ENCODE peak calls at places on chromosomes 3 and 15, in five cellular contexts. B, U, I, D and W are unnamed samples. For H3K36me3, the result is how much of the 10 kb centered on the place peaks cover.

GRCh38 chr3:18144571-18144970 is 280.6 kb downstream of the SATB1 start:
- DNase-seq in B (no peak), U (no peak), I (no peak), D (no peak), W (no peak)

GRCh38 chr15:82919231-82919886 is 33.2 kb downstream of the HOMER2 start:
- DNase-seq in B (peak), U (peak), I (peak), D (peak), W (peak)

GRCh38 chr3:101829066-101829830 is 20.1 kb upstream of the NFKBIZ start:
- DNase-seq in B (peak), U (peak), I (peak), D (peak), W (peak)

GRCh38 chr3:2099028-2099671 is 484 bp downstream of the CNTN4 start:
- DNase-seq in B (no peak), U (no peak), I (no peak), D (no peak), W (peak)

GRCh38 chr3:176351408-176351807 is 845.9 kb downstream of the TBL1XR1 start:
- DNase-seq in B (no peak), U (no peak), I (no peak), D (no peak), W (no peak)

GRCh38 chr3:10556312-10556711 is 50.9 kb upstream of the ATP2B2 start:
- DNase-seq in B (no peak), U (no peak), I (no peak), D (no peak), W (no peak)

GRCh38 chr3:17585561-17586325 is 156.7 kb downstream of the TBC1D5 start:
- DNase-seq in B (no peak), U (no peak), I (no peak), D (no peak), W (no peak)

GRCh38 chr15:99928429-99928981 is 195.3 kb upstream of the LYSMD4 start:
- DNase-seq in B (peak), U (peak), I (peak), D (peak), W (peak)

GRCh38 chr15:81184188-81184587 is 12.5 kb upstream of the IL16 start:
- DNase-seq in B (no peak), U (no peak), I (no peak), D (no peak), W (no peak)

GRCh38 chr15:56760186-56760585 is 26.9 kb upstream of the ZNF280D start:
- DNase-seq in B (no peak), U (no peak), I (no peak), D (no peak), W (peak)

GRCh38 chr3:184791134-184791533 is 20.8 kb upstream of the VPS8 start:
- DNase-seq in B (peak), U (no peak), I (no peak), D (no peak), W (no peak)

GRCh38 chr3:198079771-198080520 is 119.9 kb downstream of the LMLN start:
- DNase-seq in B (no peak), U (no peak), I (no peak), D (no peak), W (no peak)

GRCh38 chr3:172516318-172517214 is 6.7 kb downstream of the TNFSF10 start:
- DNase-seq in B (peak), U (peak), I (peak), D (peak), W (peak)

GRCh38 chr3:131960324-131960723 is 74.5 kb downstream of the CPNE4 start:
- DNase-seq in B (no peak), U (no peak), I (no peak), D (no peak), W (no peak)

GRCh38 chr3:124281453-124282316 is 289.8 kb upstream of the ROPN1 start:
- DNase-seq in B (no peak), U (no peak), I (no peak), D (peak), W (no peak)

GRCh38 chr3:8739757-8740508 is 6.3 kb downstream of the CAV3 start:
- DNase-seq in B (no peak), U (peak), I (no peak), D (peak), W (no peak)

GRCh38 chr15:70722266-70723123 is 40.9 kb downstream of the UACA start:
- DNase-seq in B (no peak), U (no peak), I (no peak), D (no peak), W (no peak)

GRCh38 chr3:151901282-151901945 is 28.0 kb downstream of the SUCNR1 start:
- DNase-seq in B (no peak), U (no peak), I (no peak), D (no peak), W (no peak)

GRCh38 chr15:66815322-66815721 is 113.3 kb downstream of the SMAD6 start:
- DNase-seq in B (no peak), U (no peak), I (no peak), D (no peak), W (no peak)

GRCh38 chr15:25408428-25408827 is 30.4 kb downstream of the UBE3A start:
- DNase-seq in B (no peak), U (no peak), I (no peak), D (no peak), W (no peak)

GRCh38 chr3:5038243-5038642 is 59.0 kb downstream of the BHLHE40 start:
- DNase-seq in B (no peak), U (no peak), I (no peak), D (no peak), W (no peak)

GRCh38 chr3:5035692-5036535 is 56.7 kb downstream of the BHLHE40 start:
- DNase-seq in B (no peak), U (no peak), I (no peak), D (no peak), W (no peak)

GRCh38 chr3:5036536-5036833 is 57.2 kb downstream of the BHLHE40 start:
- DNase-seq in B (no peak), U (no peak), I (no peak), D (no peak), W (no peak)

GRCh38 chr3:5037828-5038227 is 58.6 kb downstream of the BHLHE40 start:
- DNase-seq in B (no peak), U (no peak), I (no peak), D (no peak), W (no peak)

GRCh38 chr3:5036858-5037257 is 57.6 kb downstream of the BHLHE40 start:
- DNase-seq in B (no peak), U (no peak), I (no peak), D (no peak), W (no peak)
- H3K36me3 ChIP-seq in B (under half), U (under half), I (under half), D (under half), W (under half)

GRCh38 chr15:31323627-31324026 is 3.0 kb upstream of the KLF13 start:
- DNase-seq in B (no peak), U (no peak), I (no peak), D (no peak), W (no peak)
- TF ChIP-seq POLR2A in B (no peak), U (no peak), I (no peak), D (no peak), W (no peak)

GRCh38 chr15:33148129-33148850 is 46.2 kb downstream of the FMN1 start:
- DNase-seq in B (no peak), U (no peak), I (no peak), D (no peak), W (no peak)

GRCh38 chr15:33146051-33146450 is 48.5 kb downstream of the FMN1 start:
- DNase-seq in B (no peak), U (no peak), I (no peak), D (no peak), W (no peak)

GRCh38 chr15:33149919-33150318 is 44.6 kb downstream of the FMN1 start:
- DNase-seq in B (no peak), U (no peak), I (no peak), D (no peak), W (no peak)

GRCh38 chr15:33142708-33143107 is 51.8 kb downstream of the FMN1 start:
- DNase-seq in B (no peak), U (no peak), I (no peak), D (no peak), W (no peak)

DNA sequence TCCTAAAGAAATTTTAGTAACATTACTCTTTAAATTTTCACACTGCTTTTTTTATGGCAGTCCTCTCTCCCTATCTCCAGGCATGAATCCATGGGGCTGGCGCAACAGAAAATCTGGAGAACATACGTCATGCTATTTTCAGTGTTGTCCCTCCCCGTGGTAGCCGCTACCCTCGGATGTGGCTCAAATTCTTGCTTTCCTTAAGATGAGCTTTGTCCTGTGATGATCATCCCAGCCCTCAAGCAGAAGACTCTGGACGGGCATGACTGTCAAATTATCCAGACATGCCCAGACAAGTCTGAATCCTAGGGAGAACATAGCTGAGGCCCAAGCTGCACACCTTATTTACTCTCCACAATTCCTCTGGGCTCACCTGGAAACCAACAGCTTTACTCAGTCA is 49.1 kb downstream of the FMN1 start:
- DNase-seq in B (no peak), U (peak), I (no peak), D (no peak), W (no peak)
- H3K27ac ChIP-seq in B (no peak), U (peak), I (no peak), D (no peak), W (no peak)

DNA sequence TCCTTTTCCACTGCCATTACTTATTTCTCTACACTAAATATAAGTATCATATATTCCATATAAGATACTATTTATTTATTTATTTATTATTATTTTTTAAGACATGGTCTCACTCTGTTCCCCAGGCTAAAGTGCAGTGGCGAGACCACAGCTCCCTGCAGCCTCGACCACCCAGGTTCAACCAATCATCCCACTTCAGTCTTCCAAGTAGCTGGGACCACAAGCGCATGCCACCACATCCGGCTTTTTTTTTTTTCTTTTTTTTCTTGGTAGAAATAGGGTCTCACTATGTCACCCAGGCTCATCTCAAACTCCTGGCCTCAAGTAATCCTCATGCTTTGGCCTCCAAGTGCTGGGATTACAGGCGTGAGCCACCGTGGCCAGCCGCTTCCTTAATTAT is 56.6 kb downstream of the TP53BP1 start:
- DNase-seq in B (no peak), U (no peak), I (no peak), D (no peak), W (no peak)
- H3K36me3 ChIP-seq in B (under half), U (under half), I (under half), D (under half), W (under half)

GRCh38 chr3:174440741-174441587 is 418.2 kb upstream of the NAALADL2 start:
- DNase-seq in B (peak), U (peak), I (peak), D (peak), W (peak)
- TF ChIP-seq POLR2A in B (no peak), U (no peak), I (peak), D (peak), W (peak)

GRCh38 chr3:183253364-183253960 is 409 bp downstream of the B3GNT5 start:
- DNase-seq in B (peak), U (peak), I (peak), D (peak), W (peak)
- H3K27ac ChIP-seq in B (peak), U (peak), I (peak), D (peak), W (peak)

GRCh38 chr3:128470134-128470915 is 3.6 kb upstream of the DNAJB8 start:
- DNase-seq in B (no peak), U (no peak), I (no peak), D (no peak), W (no peak)
- H3K36me3 ChIP-seq in B (under half), U (under half), I (under half), D (under half), W (under half)

GRCh38 chr3:85667744-85668143 is 709.0 kb downstream of the CADM2 start:
- DNase-seq in B (no peak), U (no peak), I (no peak), D (no peak), W (no peak)

GRCh38 chr3:85670626-85671025 is 711.8 kb downstream of the CADM2 start:
- DNase-seq in B (no peak), U (no peak), I (no peak), D (no peak), W (no peak)
- TF ChIP-seq POLR2A in B (no peak), U (no peak), I (no peak), D (no peak), W (no peak)

GRCh38 chr3:107142171-107142570 is 235.1 kb upstream of the CCDC54 start:
- DNase-seq in B (no peak), U (no peak), I (no peak), D (no peak), W (no peak)
- H3K27ac ChIP-seq in B (no peak), U (no peak), I (no peak), D (no peak), W (no peak)

DNA sequence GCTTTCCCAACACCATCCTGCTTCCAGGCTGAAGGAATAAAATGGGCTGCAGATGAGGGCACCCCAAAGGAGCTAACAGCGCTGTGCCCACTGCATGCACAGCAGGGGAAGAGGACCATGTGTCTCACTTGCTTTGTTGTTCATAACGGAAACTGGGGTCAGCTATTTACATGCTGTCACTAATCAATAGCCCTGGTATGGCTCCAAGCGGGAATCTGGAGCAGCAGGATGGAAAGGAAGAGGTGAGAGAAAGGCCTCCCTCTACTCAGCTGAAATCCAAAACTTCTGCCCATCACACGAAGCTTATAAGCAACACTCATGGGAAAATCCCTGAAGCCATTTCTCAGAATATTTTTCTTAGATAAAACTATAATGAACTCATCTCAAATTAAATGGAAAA is 67.4 kb downstream of the TBC1D2B start:
- DNase-seq in B (no peak), U (no peak), I (no peak), D (peak), W (no peak)
- H3K36me3 ChIP-seq in B (under half), U (under half), I (under half), D (under half), W (under half)